ENCODE peak calls at places on chromosome X, in four cellular contexts. I, R, P and G are unnamed samples.

GRCh38 chrX:109797311-109797975 is 64.4 kb upstream of the ACSL4 start:
- DNase-seq in P (no peak), I (no peak), R (no peak), G (no peak)

GRCh38 chrX:19174401-19175025 is 52.2 kb upstream of the ADGRG2 start:
- DNase-seq in R (no peak), P (peak), I (peak), G (peak)

GRCh38 chrX:140733766-140734342 is 24.3 kb downstream of the LINC00632 start:
- DNase-seq in I (peak), R (peak), P (no peak), G (no peak)

GRCh38 chrX:17495052-17495451 is 120.1 kb downstream of the NHS start:
- DNase-seq in I (peak), R (no peak), P (no peak), G (no peak)

GRCh38 chrX:56978172-56978571 is 17.2 kb downstream of the SPIN3 start:
- DNase-seq in I (peak), R (peak), P (no peak), G (no peak)

GRCh38 chrX:131874300-131874699 is 148.8 kb upstream of the STK26 start:
- DNase-seq in I (no peak), P (no peak), R (no peak), G (no peak)

GRCh38 chrX:17826609-17827496 is 34.2 kb downstream of the RAI2 start:
- DNase-seq in I (no peak), P (no peak), R (no peak), G (no peak)

GRCh38 chrX:134241960-134242619 is 5.1 kb downstream of the CCDC160 start:
- DNase-seq in P (no peak), R (no peak), I (no peak), G (no peak)

GRCh38 chrX:150364347-150365050 is 1.4 kb downstream of the MAMLD1 start:
- DNase-seq in R (peak), I (peak), P (no peak), G (no peak)

GRCh38 chrX:39808471-39808917 is 289.3 kb downstream of the BCOR start:
- DNase-seq in R (no peak), I (no peak), P (no peak), G (peak)

GRCh38 chrX:71181558-71181909 is 36.9 kb downstream of the NLGN3 start:
- DNase-seq in I (peak), R (peak), P (no peak), G (no peak)

GRCh38 chrX:36867143-36867542 is 141.0 kb upstream of the FAM47C start:
- DNase-seq in R (peak), P (no peak), I (peak), G (no peak)

GRCh38 chrX:12894074-12894691 is 12.2 kb upstream of the TLR8 start:
- DNase-seq in I (peak), P (no peak), R (peak), G (no peak)

GRCh38 chrX:155871934-155872333 is 9.2 kb upstream of the VAMP7 start:
- DNase-seq in I (no peak), R (no peak), P (no peak), G (no peak)

GRCh38 chrX:119015407-119016242 is 41.2 kb downstream of the LONRF3 start:
- DNase-seq in I (peak), R (peak), P (no peak), G (peak)

GRCh38 chrX:29617276-29617675 is 598.1 kb upstream of the MAGEB2 start:
- DNase-seq in P (no peak), R (no peak), I (no peak), G (no peak)